ENCODE peak calls at places on chromosomes 7 and 10, in five cellular contexts. One of them, this sample, is unnamed.

GRCh38 chr10:113329121-113329596 is 223.7 kb upstream of the HABP2 start:
- DNase-seq in neural progenitor cell: no peak
- DNase-seq in naive thymus-derived CD8-positive, alpha-beta T cell: no peak
- DNase-seq in suprapubic skin: no peak
- DNase-seq in activated CD8-positive, alpha-beta memory T cell treated with anti-CD3 and anti-CD28 coated beads, Interleukin-2, amount 10 ng/mL, durations not matched to agents 7 days and 5 days: no peak
- DNase-seq in this sample: no peak

GRCh38 chr7:131183611-131184119 is 144.0 kb upstream of the MKLN1 start:
- DNase-seq in neural progenitor cell: no peak
- DNase-seq in activated CD8-positive, alpha-beta memory T cell treated with anti-CD3 and anti-CD28 coated beads, Interleukin-2, amount 10 ng/mL, durations not matched to agents 7 days and 5 days: peak
- DNase-seq in suprapubic skin: no peak
- DNase-seq in naive thymus-derived CD8-positive, alpha-beta T cell: no peak
- DNase-seq in this sample: no peak

GRCh38 chr10:37222046-37222445 is 96.6 kb downstream of the ANKRD30A start:
- DNase-seq in activated CD8-positive, alpha-beta memory T cell treated with anti-CD3 and anti-CD28 coated beads, Interleukin-2, amount 10 ng/mL, durations not matched to agents 7 days and 5 days: no peak
- DNase-seq in naive thymus-derived CD8-positive, alpha-beta T cell: no peak
- DNase-seq in suprapubic skin: no peak
- DNase-seq in neural progenitor cell: no peak
- DNase-seq in this sample: no peak

GRCh38 chr7:144821069-144821468 is 14.8 kb downstream of the TPK1 start:
- DNase-seq in neural progenitor cell: no peak
- DNase-seq in suprapubic skin: no peak
- DNase-seq in naive thymus-derived CD8-positive, alpha-beta T cell: no peak
- DNase-seq in activated CD8-positive, alpha-beta memory T cell treated with anti-CD3 and anti-CD28 coated beads, Interleukin-2, amount 10 ng/mL, durations not matched to agents 7 days and 5 days: no peak
- DNase-seq in this sample: no peak

GRCh38 chr7:124085168-124085567 is 52.3 kb upstream of the TMEM229A start:
- DNase-seq in activated CD8-positive, alpha-beta memory T cell treated with anti-CD3 and anti-CD28 coated beads, Interleukin-2, amount 10 ng/mL, durations not matched to agents 7 days and 5 days: no peak
- DNase-seq in suprapubic skin: no peak
- DNase-seq in neural progenitor cell: no peak
- DNase-seq in naive thymus-derived CD8-positive, alpha-beta T cell: no peak
- DNase-seq in this sample: no peak

GRCh38 chr7:134649231-134649775 is 2.6 kb downstream of the BPGM start:
- DNase-seq in neural progenitor cell: no peak
- DNase-seq in naive thymus-derived CD8-positive, alpha-beta T cell: no peak
- DNase-seq in activated CD8-positive, alpha-beta memory T cell treated with anti-CD3 and anti-CD28 coated beads, Interleukin-2, amount 10 ng/mL, durations not matched to agents 7 days and 5 days: no peak
- DNase-seq in suprapubic skin: no peak
- DNase-seq in this sample: no peak

GRCh38 chr10:7610651-7611389 is 55.9 kb downstream of the ITIH5 start:
- DNase-seq in neural progenitor cell: no peak
- DNase-seq in activated CD8-positive, alpha-beta memory T cell treated with anti-CD3 and anti-CD28 coated beads, Interleukin-2, amount 10 ng/mL, durations not matched to agents 7 days and 5 days: no peak
- DNase-seq in suprapubic skin: peak
- DNase-seq in naive thymus-derived CD8-positive, alpha-beta T cell: no peak
- DNase-seq in this sample: no peak

GRCh38 chr10:77500754-77501151 is 136.9 kb downstream of the KCNMA1 start:
- DNase-seq in activated CD8-positive, alpha-beta memory T cell treated with anti-CD3 and anti-CD28 coated beads, Interleukin-2, amount 10 ng/mL, durations not matched to agents 7 days and 5 days: no peak
- DNase-seq in neural progenitor cell: no peak
- DNase-seq in naive thymus-derived CD8-positive, alpha-beta T cell: no peak
- DNase-seq in suprapubic skin: no peak
- DNase-seq in this sample: no peak

GRCh38 chr10:24891823-24892222 is 60.6 kb downstream of the PRTFDC1 start:
- DNase-seq in activated CD8-positive, alpha-beta memory T cell treated with anti-CD3 and anti-CD28 coated beads, Interleukin-2, amount 10 ng/mL, durations not matched to agents 7 days and 5 days: no peak
- DNase-seq in suprapubic skin: no peak
- DNase-seq in naive thymus-derived CD8-positive, alpha-beta T cell: no peak
- DNase-seq in neural progenitor cell: no peak
- DNase-seq in this sample: no peak

GRCh38 chr10:124678566-124679240 is 65.5 kb downstream of the FAM53B start:
- DNase-seq in neural progenitor cell: no peak
- DNase-seq in activated CD8-positive, alpha-beta memory T cell treated with anti-CD3 and anti-CD28 coated beads, Interleukin-2, amount 10 ng/mL, durations not matched to agents 7 days and 5 days: peak
- DNase-seq in suprapubic skin: no peak
- DNase-seq in naive thymus-derived CD8-positive, alpha-beta T cell: no peak
- DNase-seq in this sample: peak

GRCh38 chr7:114819629-114820362 is 102.1 kb upstream of the MDFIC start:
- DNase-seq in naive thymus-derived CD8-positive, alpha-beta T cell: no peak
- DNase-seq in activated CD8-positive, alpha-beta memory T cell treated with anti-CD3 and anti-CD28 coated beads, Interleukin-2, amount 10 ng/mL, durations not matched to agents 7 days and 5 days: no peak
- DNase-seq in suprapubic skin: peak
- DNase-seq in neural progenitor cell: no peak
- DNase-seq in this sample: no peak

GRCh38 chr7:51141451-51141971 is 175.1 kb downstream of the COBL start:
- DNase-seq in activated CD8-positive, alpha-beta memory T cell treated with anti-CD3 and anti-CD28 coated beads, Interleukin-2, amount 10 ng/mL, durations not matched to agents 7 days and 5 days: no peak
- DNase-seq in neural progenitor cell: peak
- DNase-seq in naive thymus-derived CD8-positive, alpha-beta T cell: no peak
- DNase-seq in suprapubic skin: no peak
- DNase-seq in this sample: no peak

GRCh38 chr10:31706921-31707571 is 221.6 kb downstream of the ARHGAP12 start:
- DNase-seq in suprapubic skin: peak
- DNase-seq in neural progenitor cell: peak
- DNase-seq in activated CD8-positive, alpha-beta memory T cell treated with anti-CD3 and anti-CD28 coated beads, Interleukin-2, amount 10 ng/mL, durations not matched to agents 7 days and 5 days: no peak
- DNase-seq in naive thymus-derived CD8-positive, alpha-beta T cell: no peak
- DNase-seq in this sample: no peak

GRCh38 chr7:151761957-151762356 is 115.0 kb downstream of the PRKAG2 start:
- DNase-seq in neural progenitor cell: no peak
- DNase-seq in activated CD8-positive, alpha-beta memory T cell treated with anti-CD3 and anti-CD28 coated beads, Interleukin-2, amount 10 ng/mL, durations not matched to agents 7 days and 5 days: no peak
- DNase-seq in naive thymus-derived CD8-positive, alpha-beta T cell: no peak
- DNase-seq in suprapubic skin: no peak
- DNase-seq in this sample: no peak

GRCh38 chr7:51451751-51452465 is 135.3 kb upstream of the COBL start:
- DNase-seq in naive thymus-derived CD8-positive, alpha-beta T cell: no peak
- DNase-seq in activated CD8-positive, alpha-beta memory T cell treated with anti-CD3 and anti-CD28 coated beads, Interleukin-2, amount 10 ng/mL, durations not matched to agents 7 days and 5 days: no peak
- DNase-seq in suprapubic skin: no peak
- DNase-seq in neural progenitor cell: peak
- DNase-seq in this sample: no peak

GRCh38 chr7:10237306-10237705 is 736.4 kb upstream of the PHF14 start:
- DNase-seq in activated CD8-positive, alpha-beta memory T cell treated with anti-CD3 and anti-CD28 coated beads, Interleukin-2, amount 10 ng/mL, durations not matched to agents 7 days and 5 days: no peak
- DNase-seq in suprapubic skin: no peak
- DNase-seq in neural progenitor cell: no peak
- DNase-seq in naive thymus-derived CD8-positive, alpha-beta T cell: no peak
- DNase-seq in this sample: no peak

GRCh38 chr10:85976267-85976793 is 390.3 kb downstream of the GRID1 start:
- DNase-seq in activated CD8-positive, alpha-beta memory T cell treated with anti-CD3 and anti-CD28 coated beads, Interleukin-2, amount 10 ng/mL, durations not matched to agents 7 days and 5 days: no peak
- DNase-seq in naive thymus-derived CD8-positive, alpha-beta T cell: no peak
- DNase-seq in suprapubic skin: no peak
- DNase-seq in neural progenitor cell: peak
- DNase-seq in this sample: no peak

GRCh38 chr10:72418679-72419078 is 64.0 kb upstream of the DNAJB12 start:
- DNase-seq in activated CD8-positive, alpha-beta memory T cell treated with anti-CD3 and anti-CD28 coated beads, Interleukin-2, amount 10 ng/mL, durations not matched to agents 7 days and 5 days: no peak
- DNase-seq in neural progenitor cell: no peak
- DNase-seq in suprapubic skin: no peak
- DNase-seq in naive thymus-derived CD8-positive, alpha-beta T cell: no peak
- DNase-seq in this sample: no peak

GRCh38 chr7:77327067-77327931 is 88.8 kb downstream of the GSAP start:
- DNase-seq in suprapubic skin: peak
- DNase-seq in naive thymus-derived CD8-positive, alpha-beta T cell: no peak
- DNase-seq in neural progenitor cell: no peak
- DNase-seq in activated CD8-positive, alpha-beta memory T cell treated with anti-CD3 and anti-CD28 coated beads, Interleukin-2, amount 10 ng/mL, durations not matched to agents 7 days and 5 days: no peak
- DNase-seq in this sample: no peak

GRCh38 chr10:21100871-21101514 is 203.9 kb upstream of the NEBL start:
- DNase-seq in suprapubic skin: no peak
- DNase-seq in activated CD8-positive, alpha-beta memory T cell treated with anti-CD3 and anti-CD28 coated beads, Interleukin-2, amount 10 ng/mL, durations not matched to agents 7 days and 5 days: no peak
- DNase-seq in naive thymus-derived CD8-positive, alpha-beta T cell: no peak
- DNase-seq in neural progenitor cell: no peak
- DNase-seq in this sample: no peak

GRCh38 chr7:127845497-127846214 is 185.6 kb downstream of the LRRC4 start:
- DNase-seq in neural progenitor cell: no peak
- DNase-seq in activated CD8-positive, alpha-beta memory T cell treated with anti-CD3 and anti-CD28 coated beads, Interleukin-2, amount 10 ng/mL, durations not matched to agents 7 days and 5 days: no peak
- DNase-seq in suprapubic skin: no peak
- DNase-seq in naive thymus-derived CD8-positive, alpha-beta T cell: no peak
- DNase-seq in this sample: no peak

GRCh38 chr7:128427289-128427891 is 17.6 kb upstream of the IMPDH1 start:
- DNase-seq in naive thymus-derived CD8-positive, alpha-beta T cell: no peak
- DNase-seq in activated CD8-positive, alpha-beta memory T cell treated with anti-CD3 and anti-CD28 coated beads, Interleukin-2, amount 10 ng/mL, durations not matched to agents 7 days and 5 days: no peak
- DNase-seq in neural progenitor cell: peak
- DNase-seq in suprapubic skin: no peak
- DNase-seq in this sample: no peak

GRCh38 chr7:918441-919113 is 35.9 kb downstream of the ADAP1 start:
- DNase-seq in suprapubic skin: peak
- DNase-seq in activated CD8-positive, alpha-beta memory T cell treated with anti-CD3 and anti-CD28 coated beads, Interleukin-2, amount 10 ng/mL, durations not matched to agents 7 days and 5 days: peak
- DNase-seq in neural progenitor cell: no peak
- DNase-seq in naive thymus-derived CD8-positive, alpha-beta T cell: no peak
- DNase-seq in this sample: no peak

GRCh38 chr7:43782768-43783555 is 24.5 kb downstream of the BLVRA start:
- DNase-seq in naive thymus-derived CD8-positive, alpha-beta T cell: no peak
- DNase-seq in activated CD8-positive, alpha-beta memory T cell treated with anti-CD3 and anti-CD28 coated beads, Interleukin-2, amount 10 ng/mL, durations not matched to agents 7 days and 5 days: no peak
- DNase-seq in neural progenitor cell: no peak
- DNase-seq in suprapubic skin: no peak
- DNase-seq in this sample: no peak

GRCh38 chr10:80477813-80478212 is 23.7 kb downstream of the TSPAN14 start:
- DNase-seq in neural progenitor cell: no peak
- DNase-seq in naive thymus-derived CD8-positive, alpha-beta T cell: no peak
- DNase-seq in activated CD8-positive, alpha-beta memory T cell treated with anti-CD3 and anti-CD28 coated beads, Interleukin-2, amount 10 ng/mL, durations not matched to agents 7 days and 5 days: no peak
- DNase-seq in suprapubic skin: no peak
- DNase-seq in this sample: no peak

GRCh38 chr7:83166-83840 is 109.1 kb upstream of the FAM20C start:
- DNase-seq in activated CD8-positive, alpha-beta memory T cell treated with anti-CD3 and anti-CD28 coated beads, Interleukin-2, amount 10 ng/mL, durations not matched to agents 7 days and 5 days: no peak
- DNase-seq in neural progenitor cell: no peak
- DNase-seq in suprapubic skin: no peak
- DNase-seq in naive thymus-derived CD8-positive, alpha-beta T cell: no peak
- DNase-seq in this sample: no peak

GRCh38 chr7:156067156-156067555 is 254.9 kb upstream of the SHH start:
- DNase-seq in neural progenitor cell: no peak
- DNase-seq in naive thymus-derived CD8-positive, alpha-beta T cell: no peak
- DNase-seq in suprapubic skin: no peak
- DNase-seq in activated CD8-positive, alpha-beta memory T cell treated with anti-CD3 and anti-CD28 coated beads, Interleukin-2, amount 10 ng/mL, durations not matched to agents 7 days and 5 days: no peak
- DNase-seq in this sample: no peak

GRCh38 chr10:128028508-128029279 is 97.5 kb downstream of the MKI67 start:
- DNase-seq in naive thymus-derived CD8-positive, alpha-beta T cell: no peak
- DNase-seq in suprapubic skin: peak
- DNase-seq in activated CD8-positive, alpha-beta memory T cell treated with anti-CD3 and anti-CD28 coated beads, Interleukin-2, amount 10 ng/mL, durations not matched to agents 7 days and 5 days: no peak
- DNase-seq in neural progenitor cell: no peak
- DNase-seq in this sample: no peak

GRCh38 chr10:48377751-48378585 is 71.5 kb downstream of the MAPK8 start:
- DNase-seq in neural progenitor cell: no peak
- DNase-seq in activated CD8-positive, alpha-beta memory T cell treated with anti-CD3 and anti-CD28 coated beads, Interleukin-2, amount 10 ng/mL, durations not matched to agents 7 days and 5 days: no peak
- DNase-seq in naive thymus-derived CD8-positive, alpha-beta T cell: no peak
- DNase-seq in suprapubic skin: no peak
- DNase-seq in this sample: no peak

GRCh38 chr7:73435471-73436009 is 2.0 kb downstream of the FZD9 start:
- DNase-seq in naive thymus-derived CD8-positive, alpha-beta T cell: no peak
- DNase-seq in activated CD8-positive, alpha-beta memory T cell treated with anti-CD3 and anti-CD28 coated beads, Interleukin-2, amount 10 ng/mL, durations not matched to agents 7 days and 5 days: no peak
- DNase-seq in neural progenitor cell: no peak
- DNase-seq in suprapubic skin: no peak
- DNase-seq in this sample: no peak

GRCh38 chr10:31320179-31320597 is 1.2 kb downstream of the ZEB1 start:
- DNase-seq in naive thymus-derived CD8-positive, alpha-beta T cell: peak
- DNase-seq in suprapubic skin: peak
- DNase-seq in neural progenitor cell: peak
- DNase-seq in activated CD8-positive, alpha-beta memory T cell treated with anti-CD3 and anti-CD28 coated beads, Interleukin-2, amount 10 ng/mL, durations not matched to agents 7 days and 5 days: peak
- DNase-seq in this sample: peak

GRCh38 chr10:97154789-97155188 is 31.0 kb downstream of the SLIT1 start:
- DNase-seq in suprapubic skin: no peak
- DNase-seq in naive thymus-derived CD8-positive, alpha-beta T cell: no peak
- DNase-seq in neural progenitor cell: no peak
- DNase-seq in activated CD8-positive, alpha-beta memory T cell treated with anti-CD3 and anti-CD28 coated beads, Interleukin-2, amount 10 ng/mL, durations not matched to agents 7 days and 5 days: no peak
- DNase-seq in this sample: no peak

GRCh38 chr7:55505259-55505658 is 67.0 kb downstream of the VOPP1 start:
- DNase-seq in neural progenitor cell: no peak
- DNase-seq in activated CD8-positive, alpha-beta memory T cell treated with anti-CD3 and anti-CD28 coated beads, Interleukin-2, amount 10 ng/mL, durations not matched to agents 7 days and 5 days: no peak
- DNase-seq in naive thymus-derived CD8-positive, alpha-beta T cell: no peak
- DNase-seq in suprapubic skin: no peak
- DNase-seq in this sample: no peak

GRCh38 chr7:137657476-137658193 is 189.1 kb downstream of the DGKI start:
- DNase-seq in naive thymus-derived CD8-positive, alpha-beta T cell: no peak
- DNase-seq in suprapubic skin: no peak
- DNase-seq in neural progenitor cell: no peak
- DNase-seq in activated CD8-positive, alpha-beta memory T cell treated with anti-CD3 and anti-CD28 coated beads, Interleukin-2, amount 10 ng/mL, durations not matched to agents 7 days and 5 days: no peak
- DNase-seq in this sample: no peak

GRCh38 chr10:110363572-110364411 is 59.1 kb upstream of the SMNDC1 start:
- DNase-seq in naive thymus-derived CD8-positive, alpha-beta T cell: no peak
- DNase-seq in activated CD8-positive, alpha-beta memory T cell treated with anti-CD3 and anti-CD28 coated beads, Interleukin-2, amount 10 ng/mL, durations not matched to agents 7 days and 5 days: no peak
- DNase-seq in neural progenitor cell: peak
- DNase-seq in suprapubic skin: no peak
- DNase-seq in this sample: no peak